ENCODE peak calls at places on chromosome 6, in seven cellular contexts. One of them, this sample, is unnamed.
A peak's percentile ranks its signal among the peaks of the same experiment; 100 is the strongest.

GRCh38 chr6:5135783-5136376 is 50.7 kb downstream of the PPP1R3G start:
- DNase-seq in Panc1: no peak
- DNase-seq in H9: no peak
- DNase-seq in body of pancreas: no peak
- DNase-seq in naive thymus-derived CD4-positive, alpha-beta T cell: peak; percentile 51
- DNase-seq in CD8-positive, alpha-beta T cell: peak; percentile 49
- DNase-seq in heart right ventricle: no peak
- DNase-seq in this sample: peak; percentile 45

GRCh38 chr6:137102050-137102848 is 57.5 kb upstream of the IL20RA start:
- DNase-seq in Panc1: no peak
- DNase-seq in H9: no peak
- DNase-seq in body of pancreas: no peak
- DNase-seq in naive thymus-derived CD4-positive, alpha-beta T cell: no peak
- DNase-seq in CD8-positive, alpha-beta T cell: no peak
- DNase-seq in heart right ventricle: no peak
- DNase-seq in this sample: no peak

GRCh38 chr6:138817799-138818198 is 21.9 kb downstream of the ECT2L start:
- DNase-seq in Panc1: no peak
- DNase-seq in H9: peak; percentile 88
- DNase-seq in body of pancreas: peak; percentile 67
- DNase-seq in naive thymus-derived CD4-positive, alpha-beta T cell: no peak
- DNase-seq in CD8-positive, alpha-beta T cell: no peak
- DNase-seq in heart right ventricle: no peak
- DNase-seq in this sample: peak; percentile 8

GRCh38 chr6:19692506-19693298 is 144.5 kb upstream of the ID4 start:
- DNase-seq in Panc1: no peak
- DNase-seq in H9: no peak
- DNase-seq in body of pancreas: no peak
- DNase-seq in naive thymus-derived CD4-positive, alpha-beta T cell: no peak
- DNase-seq in CD8-positive, alpha-beta T cell: no peak
- DNase-seq in heart right ventricle: no peak
- DNase-seq in this sample: no peak

GRCh38 chr6:80250391-80250997 is 144.0 kb downstream of the BCKDHB start:
- DNase-seq in Panc1: no peak
- DNase-seq in H9: no peak
- DNase-seq in body of pancreas: no peak
- DNase-seq in naive thymus-derived CD4-positive, alpha-beta T cell: no peak
- DNase-seq in CD8-positive, alpha-beta T cell: no peak
- DNase-seq in heart right ventricle: no peak
- DNase-seq in this sample: peak; percentile 12

GRCh38 chr6:16338577-16339262 is 100.3 kb downstream of the GMPR start:
- DNase-seq in Panc1: peak; percentile 72
- DNase-seq in H9: no peak
- DNase-seq in body of pancreas: peak; percentile 30
- DNase-seq in naive thymus-derived CD4-positive, alpha-beta T cell: no peak
- DNase-seq in CD8-positive, alpha-beta T cell: no peak
- DNase-seq in heart right ventricle: peak; percentile 51
- DNase-seq in this sample: peak; percentile 99

GRCh38 chr6:20098267-20098876 is 113.9 kb downstream of the MBOAT1 start:
- DNase-seq in Panc1: no peak
- DNase-seq in H9: no peak
- DNase-seq in body of pancreas: no peak
- DNase-seq in naive thymus-derived CD4-positive, alpha-beta T cell: no peak
- DNase-seq in CD8-positive, alpha-beta T cell: no peak
- DNase-seq in heart right ventricle: no peak
- DNase-seq in this sample: no peak

GRCh38 chr6:15152720-15153119 is 93.1 kb upstream of the JARID2 start:
- DNase-seq in Panc1: no peak
- DNase-seq in H9: no peak
- DNase-seq in body of pancreas: no peak
- DNase-seq in naive thymus-derived CD4-positive, alpha-beta T cell: no peak
- DNase-seq in CD8-positive, alpha-beta T cell: no peak
- DNase-seq in heart right ventricle: no peak
- DNase-seq in this sample: no peak

GRCh38 chr6:15368186-15368585 is 122.3 kb downstream of the JARID2 start:
- DNase-seq in Panc1: no peak
- DNase-seq in H9: no peak
- DNase-seq in body of pancreas: no peak
- DNase-seq in naive thymus-derived CD4-positive, alpha-beta T cell: no peak
- DNase-seq in CD8-positive, alpha-beta T cell: no peak
- DNase-seq in heart right ventricle: no peak
- DNase-seq in this sample: peak; percentile 24

GRCh38 chr6:148451690-148452089 is 109.1 kb downstream of the SASH1 start:
- DNase-seq in Panc1: no peak
- DNase-seq in H9: no peak
- DNase-seq in body of pancreas: no peak
- DNase-seq in naive thymus-derived CD4-positive, alpha-beta T cell: no peak
- DNase-seq in CD8-positive, alpha-beta T cell: no peak
- DNase-seq in heart right ventricle: peak; percentile 39
- DNase-seq in this sample: no peak

GRCh38 chr6:113564401-113565161 is 292.6 kb upstream of the MARCKS start:
- DNase-seq in Panc1: no peak
- DNase-seq in H9: peak; percentile 94
- DNase-seq in body of pancreas: peak; percentile 76
- DNase-seq in naive thymus-derived CD4-positive, alpha-beta T cell: no peak
- DNase-seq in CD8-positive, alpha-beta T cell: no peak
- DNase-seq in heart right ventricle: peak; percentile 93
- DNase-seq in this sample: peak; percentile 95

GRCh38 chr6:46746691-46747090 is at the start of gene ANKRD66:
- DNase-seq in Panc1: no peak
- DNase-seq in H9: no peak
- DNase-seq in body of pancreas: no peak
- DNase-seq in naive thymus-derived CD4-positive, alpha-beta T cell: no peak
- DNase-seq in CD8-positive, alpha-beta T cell: no peak
- DNase-seq in heart right ventricle: no peak
- DNase-seq in this sample: no peak

GRCh38 chr6:143099647-143100046 is 39.0 kb downstream of the AIG1 start:
- DNase-seq in Panc1: no peak
- DNase-seq in H9: no peak
- DNase-seq in body of pancreas: no peak
- DNase-seq in naive thymus-derived CD4-positive, alpha-beta T cell: no peak
- DNase-seq in CD8-positive, alpha-beta T cell: no peak
- DNase-seq in heart right ventricle: no peak
- DNase-seq in this sample: no peak

GRCh38 chr6:39665871-39666270 is 59.3 kb downstream of the KIF6 start:
- DNase-seq in Panc1: no peak
- DNase-seq in H9: no peak
- DNase-seq in body of pancreas: no peak
- DNase-seq in naive thymus-derived CD4-positive, alpha-beta T cell: no peak
- DNase-seq in CD8-positive, alpha-beta T cell: no peak
- DNase-seq in heart right ventricle: no peak
- DNase-seq in this sample: no peak

GRCh38 chr6:13709698-13710551 is 1.7 kb downstream of the RANBP9 start:
- DNase-seq in Panc1: no peak
- DNase-seq in H9: no peak
- DNase-seq in body of pancreas: no peak
- DNase-seq in naive thymus-derived CD4-positive, alpha-beta T cell: peak; percentile 48
- DNase-seq in CD8-positive, alpha-beta T cell: no peak
- DNase-seq in heart right ventricle: no peak
- DNase-seq in this sample: peak; percentile 13

GRCh38 chr6:33894438-33894837 is 90.6 kb upstream of the MLN start:
- DNase-seq in Panc1: no peak
- DNase-seq in H9: no peak
- DNase-seq in body of pancreas: no peak
- DNase-seq in naive thymus-derived CD4-positive, alpha-beta T cell: no peak
- DNase-seq in CD8-positive, alpha-beta T cell: no peak
- DNase-seq in heart right ventricle: peak; percentile 22
- DNase-seq in this sample: peak; percentile 56

GRCh38 chr6:6195080-6195479 is 125.4 kb downstream of the F13A1 start:
- DNase-seq in Panc1: no peak
- DNase-seq in H9: no peak
- DNase-seq in body of pancreas: no peak
- DNase-seq in naive thymus-derived CD4-positive, alpha-beta T cell: no peak
- DNase-seq in CD8-positive, alpha-beta T cell: no peak
- DNase-seq in heart right ventricle: no peak
- DNase-seq in this sample: no peak

GRCh38 chr6:35080821-35081425 is 60.2 kb downstream of the TCP11 start:
- DNase-seq in Panc1: no peak
- DNase-seq in H9: no peak
- DNase-seq in body of pancreas: no peak
- DNase-seq in naive thymus-derived CD4-positive, alpha-beta T cell: no peak
- DNase-seq in CD8-positive, alpha-beta T cell: no peak
- DNase-seq in heart right ventricle: no peak
- DNase-seq in this sample: no peak

GRCh38 chr6:105753184-105754097 is 332.7 kb upstream of the PRDM1 start:
- DNase-seq in Panc1: no peak
- DNase-seq in H9: no peak
- DNase-seq in body of pancreas: no peak
- DNase-seq in naive thymus-derived CD4-positive, alpha-beta T cell: no peak
- DNase-seq in CD8-positive, alpha-beta T cell: no peak
- DNase-seq in heart right ventricle: peak; percentile 7
- DNase-seq in this sample: no peak
- H3K27me3 ChIP-seq in Panc1: no peaks in the 10 kb centered on the region
- H3K27me3 ChIP-seq in H9: no peaks in the 10 kb centered on the region
- H3K27me3 ChIP-seq in body of pancreas: no peaks in the 10 kb centered on the region
- H3K27me3 ChIP-seq in naive thymus-derived CD4-positive, alpha-beta T cell: no peaks in the 10 kb centered on the region
- H3K27me3 ChIP-seq in CD8-positive, alpha-beta T cell: no peaks in the 10 kb centered on the region
- H3K27me3 ChIP-seq in heart right ventricle: no peaks in the 10 kb centered on the region
- H3K27me3 ChIP-seq in this sample: no peaks in the 10 kb centered on the region

GRCh38 chr6:43776115-43776798 is 6.2 kb downstream of the VEGFA start:
- DNase-seq in Panc1: no peak
- DNase-seq in H9: no peak
- DNase-seq in body of pancreas: peak; percentile 55
- DNase-seq in naive thymus-derived CD4-positive, alpha-beta T cell: no peak
- DNase-seq in CD8-positive, alpha-beta T cell: no peak
- DNase-seq in heart right ventricle: no peak
- DNase-seq in this sample: no peak

GRCh38 chr6:43773050-43773956 is 3.3 kb downstream of the VEGFA start:
- DNase-seq in Panc1: no peak
- DNase-seq in H9: peak; percentile 72
- DNase-seq in body of pancreas: peak; percentile 73
- DNase-seq in naive thymus-derived CD4-positive, alpha-beta T cell: peak; percentile 35
- DNase-seq in CD8-positive, alpha-beta T cell: peak; percentile 31
- DNase-seq in heart right ventricle: peak; percentile 70
- DNase-seq in this sample: peak; percentile 64

GRCh38 chr6:43776799-43777776 is 7.1 kb downstream of the VEGFA start:
- DNase-seq in Panc1: no peak
- DNase-seq in H9: no peak
- DNase-seq in body of pancreas: no peak
- DNase-seq in naive thymus-derived CD4-positive, alpha-beta T cell: no peak
- DNase-seq in CD8-positive, alpha-beta T cell: no peak
- DNase-seq in heart right ventricle: no peak
- DNase-seq in this sample: no peak

GRCh38 chr6:43773981-43774775 is 4.2 kb downstream of the VEGFA start:
- DNase-seq in Panc1: no peak
- DNase-seq in H9: no peak
- DNase-seq in body of pancreas: no peak
- DNase-seq in naive thymus-derived CD4-positive, alpha-beta T cell: no peak
- DNase-seq in CD8-positive, alpha-beta T cell: no peak
- DNase-seq in heart right ventricle: no peak
- DNase-seq in this sample: no peak

GRCh38 chr6:43774776-43775583 is 5.0 kb downstream of the VEGFA start:
- DNase-seq in Panc1: no peak
- DNase-seq in H9: peak; percentile 86
- DNase-seq in body of pancreas: peak; percentile 75
- DNase-seq in naive thymus-derived CD4-positive, alpha-beta T cell: peak; percentile 41
- DNase-seq in CD8-positive, alpha-beta T cell: peak; percentile 55
- DNase-seq in heart right ventricle: peak; percentile 81
- DNase-seq in this sample: peak; percentile 81
- H3K4me1 ChIP-seq in Panc1: peaks cover 39% of the 10 kb centered on the region
- H3K4me1 ChIP-seq in H9: peaks cover 5% of the 10 kb centered on the region
- H3K4me1 ChIP-seq in body of pancreas: peaks cover 71% of the 10 kb centered on the region
- H3K4me1 ChIP-seq in naive thymus-derived CD4-positive, alpha-beta T cell: peaks cover 3% of the 10 kb centered on the region
- H3K4me1 ChIP-seq in CD8-positive, alpha-beta T cell: peaks cover 9% of the 10 kb centered on the region
- H3K4me1 ChIP-seq in heart right ventricle: peaks cover 82% of the 10 kb centered on the region
- H3K4me1 ChIP-seq in this sample: peaks cover 10% of the 10 kb centered on the region

GRCh38 chr6:72296375-72296774 is 325.5 kb upstream of the KCNQ5 start:
- DNase-seq in Panc1: no peak
- DNase-seq in H9: no peak
- DNase-seq in body of pancreas: no peak
- DNase-seq in naive thymus-derived CD4-positive, alpha-beta T cell: no peak
- DNase-seq in CD8-positive, alpha-beta T cell: no peak
- DNase-seq in heart right ventricle: no peak
- DNase-seq in this sample: no peak
- H3K27me3 ChIP-seq in Panc1: peaks cover 2% of the 10 kb centered on the region
- H3K27me3 ChIP-seq in H9: no peaks in the 10 kb centered on the region
- H3K27me3 ChIP-seq in body of pancreas: no peaks in the 10 kb centered on the region
- H3K27me3 ChIP-seq in naive thymus-derived CD4-positive, alpha-beta T cell: no peaks in the 10 kb centered on the region
- H3K27me3 ChIP-seq in CD8-positive, alpha-beta T cell: no peaks in the 10 kb centered on the region
- H3K27me3 ChIP-seq in heart right ventricle: no peaks in the 10 kb centered on the region
- H3K27me3 ChIP-seq in this sample: no peaks in the 10 kb centered on the region

DNA sequence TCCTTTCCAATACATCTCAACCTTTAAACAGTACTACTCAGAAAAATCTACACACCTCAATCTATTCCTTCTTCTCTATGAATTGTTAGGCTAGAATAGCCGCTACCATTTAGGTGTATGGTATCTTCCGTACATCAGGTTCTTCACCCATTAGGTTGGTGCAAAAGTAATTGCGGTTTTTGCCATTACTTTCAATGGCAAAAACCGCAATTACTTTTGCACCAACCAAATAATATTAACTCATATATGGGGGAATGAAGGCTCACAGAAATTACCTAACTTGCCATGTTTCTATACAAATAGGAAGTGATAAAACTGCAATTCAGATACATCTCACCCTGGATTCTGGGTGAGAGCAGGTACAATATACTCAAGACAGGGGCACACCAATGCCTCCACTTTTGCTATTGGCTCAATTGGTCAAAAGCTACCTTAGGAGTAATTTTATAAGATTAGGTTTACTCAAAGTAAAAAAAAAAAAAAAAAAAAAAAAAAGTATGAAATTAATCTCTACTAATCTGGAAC is 37.7 kb upstream of the ARHGAP18 start:
- DNase-seq in Panc1: no peak
- DNase-seq in H9: no peak
- DNase-seq in body of pancreas: no peak
- DNase-seq in naive thymus-derived CD4-positive, alpha-beta T cell: no peak
- DNase-seq in CD8-positive, alpha-beta T cell: no peak
- DNase-seq in heart right ventricle: no peak
- DNase-seq in this sample: no peak
- H3K4me1 ChIP-seq in Panc1: peaks cover 13% of the 10 kb centered on the region
- H3K4me1 ChIP-seq in H9: no peaks in the 10 kb centered on the region
- H3K4me1 ChIP-seq in body of pancreas: no peaks in the 10 kb centered on the region
- H3K4me1 ChIP-seq in naive thymus-derived CD4-positive, alpha-beta T cell: peaks cover 44% of the 10 kb centered on the region
- H3K4me1 ChIP-seq in CD8-positive, alpha-beta T cell: peaks cover 56% of the 10 kb centered on the region
- H3K4me1 ChIP-seq in heart right ventricle: peaks cover 33% of the 10 kb centered on the region
- H3K4me1 ChIP-seq in this sample: peaks cover 6% of the 10 kb centered on the region

GRCh38 chr6:998551-998950 is 305.6 kb upstream of the EXOC2 start:
- DNase-seq in Panc1: no peak
- DNase-seq in H9: no peak
- DNase-seq in body of pancreas: no peak
- DNase-seq in naive thymus-derived CD4-positive, alpha-beta T cell: no peak
- DNase-seq in CD8-positive, alpha-beta T cell: no peak
- DNase-seq in heart right ventricle: no peak
- DNase-seq in this sample: no peak
- H3K27me3 ChIP-seq in Panc1: peaks cover 6% of the 10 kb centered on the region
- H3K27me3 ChIP-seq in H9: no peaks in the 10 kb centered on the region
- H3K27me3 ChIP-seq in body of pancreas: no peaks in the 10 kb centered on the region
- H3K27me3 ChIP-seq in naive thymus-derived CD4-positive, alpha-beta T cell: no peaks in the 10 kb centered on the region
- H3K27me3 ChIP-seq in CD8-positive, alpha-beta T cell: no peaks in the 10 kb centered on the region
- H3K27me3 ChIP-seq in heart right ventricle: no peaks in the 10 kb centered on the region
- H3K27me3 ChIP-seq in this sample: peaks cover 3% of the 10 kb centered on the region

GRCh38 chr6:21748343-21749063 is 155.0 kb downstream of the SOX4 start:
- DNase-seq in Panc1: no peak
- DNase-seq in H9: no peak
- DNase-seq in body of pancreas: no peak
- DNase-seq in naive thymus-derived CD4-positive, alpha-beta T cell: no peak
- DNase-seq in CD8-positive, alpha-beta T cell: no peak
- DNase-seq in heart right ventricle: no peak
- DNase-seq in this sample: peak; percentile 64
- H3K4me1 ChIP-seq in Panc1: peaks cover 65% of the 10 kb centered on the region
- H3K4me1 ChIP-seq in H9: peaks cover 24% of the 10 kb centered on the region
- H3K4me1 ChIP-seq in body of pancreas: no peaks in the 10 kb centered on the region
- H3K4me1 ChIP-seq in naive thymus-derived CD4-positive, alpha-beta T cell: no peaks in the 10 kb centered on the region
- H3K4me1 ChIP-seq in CD8-positive, alpha-beta T cell: no peaks in the 10 kb centered on the region
- H3K4me1 ChIP-seq in heart right ventricle: peaks cover 3% of the 10 kb centered on the region
- H3K4me1 ChIP-seq in this sample: peaks cover 38% of the 10 kb centered on the region

GRCh38 chr6:41193884-41194283 is 7.1 kb downstream of the TREML2 start:
- DNase-seq in Panc1: no peak
- DNase-seq in H9: no peak
- DNase-seq in body of pancreas: no peak
- DNase-seq in naive thymus-derived CD4-positive, alpha-beta T cell: no peak
- DNase-seq in CD8-positive, alpha-beta T cell: no peak
- DNase-seq in heart right ventricle: no peak
- DNase-seq in this sample: no peak
- H3K27me3 ChIP-seq in Panc1: peaks cover 4% of the 10 kb centered on the region
- H3K27me3 ChIP-seq in H9: no peaks in the 10 kb centered on the region
- H3K27me3 ChIP-seq in body of pancreas: no peaks in the 10 kb centered on the region
- H3K27me3 ChIP-seq in naive thymus-derived CD4-positive, alpha-beta T cell: no peaks in the 10 kb centered on the region
- H3K27me3 ChIP-seq in CD8-positive, alpha-beta T cell: no peaks in the 10 kb centered on the region
- H3K27me3 ChIP-seq in heart right ventricle: peaks cover 9% of the 10 kb centered on the region
- H3K27me3 ChIP-seq in this sample: peaks cover 7% of the 10 kb centered on the region